ENCODE peak calls at places on chromosome 3, in four cellular contexts. One of them, this sample, is unnamed.

GRCh38 chr3:77039606-77040553 is at the start of gene ROBO2:
- DNase-seq in progenitor cell of endocrine pancreas: peak
- DNase-seq in fibroblast of villous mesenchyme: peak
- DNase-seq in HFFc6: no peak
- DNase-seq in this sample: peak

GRCh38 chr3:42544492-42545283 is 37.1 kb downstream of the SEC22C start:
- DNase-seq in progenitor cell of endocrine pancreas: no peak
- DNase-seq in fibroblast of villous mesenchyme: no peak
- DNase-seq in HFFc6: no peak
- DNase-seq in this sample: no peak

GRCh38 chr3:38002291-38002876 is 11.8 kb downstream of the VILL start:
- DNase-seq in progenitor cell of endocrine pancreas: no peak
- DNase-seq in fibroblast of villous mesenchyme: no peak
- DNase-seq in HFFc6: no peak
- DNase-seq in this sample: peak

GRCh38 chr3:188788621-188789081 is 383.1 kb upstream of the TPRG1 start:
- DNase-seq in progenitor cell of endocrine pancreas: no peak
- DNase-seq in fibroblast of villous mesenchyme: peak
- DNase-seq in HFFc6: peak
- DNase-seq in this sample: no peak

GRCh38 chr3:29488922-29489321 is 208.1 kb downstream of the RBMS3 start:
- DNase-seq in progenitor cell of endocrine pancreas: no peak
- DNase-seq in fibroblast of villous mesenchyme: no peak
- DNase-seq in HFFc6: no peak
- DNase-seq in this sample: no peak

GRCh38 chr3:195150194-195151118 is 120.5 kb downstream of the XXYLT1 start:
- DNase-seq in progenitor cell of endocrine pancreas: no peak
- DNase-seq in fibroblast of villous mesenchyme: peak
- DNase-seq in HFFc6: no peak
- DNase-seq in this sample: no peak

GRCh38 chr3:31966978-31967592 is 14.0 kb downstream of the OSBPL10 start:
- DNase-seq in progenitor cell of endocrine pancreas: no peak
- DNase-seq in fibroblast of villous mesenchyme: no peak
- DNase-seq in HFFc6: no peak
- DNase-seq in this sample: no peak

GRCh38 chr3:75727985-75728384 is 57.4 kb downstream of the ZNF717 start:
- DNase-seq in progenitor cell of endocrine pancreas: no peak
- DNase-seq in fibroblast of villous mesenchyme: no peak
- DNase-seq in HFFc6: no peak
- DNase-seq in this sample: no peak

GRCh38 chr3:14548321-14548729 is 8.2 kb upstream of the GRIP2 start:
- DNase-seq in progenitor cell of endocrine pancreas: peak
- DNase-seq in fibroblast of villous mesenchyme: peak
- DNase-seq in HFFc6: peak
- DNase-seq in this sample: no peak

GRCh38 chr3:191783039-191783438 is 322.1 kb downstream of the PYDC2 start:
- DNase-seq in progenitor cell of endocrine pancreas: no peak
- DNase-seq in fibroblast of villous mesenchyme: no peak
- DNase-seq in HFFc6: no peak
- DNase-seq in this sample: no peak

GRCh38 chr3:65279225-65279624 is 591.4 kb upstream of the ADAMTS9 start:
- DNase-seq in progenitor cell of endocrine pancreas: no peak
- DNase-seq in fibroblast of villous mesenchyme: no peak
- DNase-seq in HFFc6: no peak
- DNase-seq in this sample: no peak

GRCh38 chr3:190265126-190265525 is 57.1 kb downstream of the CLDN1 start:
- DNase-seq in progenitor cell of endocrine pancreas: no peak
- DNase-seq in fibroblast of villous mesenchyme: no peak
- DNase-seq in HFFc6: peak
- DNase-seq in this sample: no peak

GRCh38 chr3:63325386-63325785 is 47.3 kb downstream of the SYNPR start:
- DNase-seq in progenitor cell of endocrine pancreas: no peak
- DNase-seq in fibroblast of villous mesenchyme: no peak
- DNase-seq in HFFc6: no peak
- DNase-seq in this sample: no peak

DNA sequence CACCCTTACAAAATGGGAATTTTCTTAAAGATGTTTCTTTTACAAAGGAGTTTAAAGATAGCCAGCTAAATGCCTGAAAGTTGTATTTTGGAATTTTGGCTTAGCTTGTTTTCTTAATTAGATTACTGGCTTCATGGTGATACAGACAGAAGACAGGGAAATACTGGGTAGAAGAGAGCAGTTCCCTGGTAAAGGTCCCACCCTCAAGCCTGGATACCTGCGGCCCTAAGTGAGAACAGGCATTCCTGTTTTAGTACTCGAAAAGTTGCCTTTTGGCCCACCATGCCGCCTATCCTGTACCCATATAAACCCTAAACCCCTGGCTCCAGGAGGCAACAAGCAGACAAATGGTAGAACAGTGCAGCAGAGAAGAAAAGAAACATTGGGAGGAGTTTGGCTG is 29.4 kb downstream of the SETMAR start:
- DNase-seq in progenitor cell of endocrine pancreas: no peak
- DNase-seq in fibroblast of villous mesenchyme: no peak
- DNase-seq in HFFc6: no peak
- DNase-seq in this sample: no peak
- TF ChIP-seq CTCF in progenitor cell of endocrine pancreas: no peak
- TF ChIP-seq CTCF in fibroblast of villous mesenchyme: no peak
- TF ChIP-seq CTCF in HFFc6: no peak
- TF ChIP-seq CTCF in this sample: no peak

GRCh38 chr3:107810195-107811071 is 280.4 kb downstream of the CD47 start:
- DNase-seq in progenitor cell of endocrine pancreas: no peak
- DNase-seq in fibroblast of villous mesenchyme: no peak
- DNase-seq in HFFc6: no peak
- DNase-seq in this sample: no peak
- TF ChIP-seq CTCF in progenitor cell of endocrine pancreas: no peak
- TF ChIP-seq CTCF in fibroblast of villous mesenchyme: no peak
- TF ChIP-seq CTCF in HFFc6: no peak
- TF ChIP-seq CTCF in this sample: no peak

GRCh38 chr3:51958603-51959521 is 3.7 kb downstream of the GPR62 start:
- DNase-seq in progenitor cell of endocrine pancreas: no peak
- DNase-seq in fibroblast of villous mesenchyme: no peak
- DNase-seq in HFFc6: no peak
- DNase-seq in this sample: peak
- TF ChIP-seq CTCF in progenitor cell of endocrine pancreas: no peak
- TF ChIP-seq CTCF in fibroblast of villous mesenchyme: no peak
- TF ChIP-seq CTCF in HFFc6: no peak
- TF ChIP-seq CTCF in this sample: no peak

DNA sequence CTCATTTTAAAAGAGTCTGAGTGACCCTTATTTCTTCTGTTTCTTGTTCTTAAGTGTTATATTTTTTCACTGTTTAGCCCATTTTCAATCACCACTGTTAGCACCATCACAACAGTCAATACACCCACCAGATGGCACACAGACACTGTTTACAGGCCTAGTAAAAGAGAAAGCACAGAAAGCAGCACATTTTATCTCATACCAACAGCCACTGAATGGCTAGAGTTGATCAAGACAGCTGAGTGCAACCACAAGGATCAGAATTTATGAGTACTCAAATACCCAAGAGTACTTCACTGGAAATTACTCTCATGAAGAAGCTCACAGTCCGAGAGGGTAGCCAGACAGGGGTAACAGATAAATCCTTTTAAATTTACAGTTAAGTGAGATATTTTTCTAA is 127.0 kb downstream of the TFDP2 start:
- DNase-seq in progenitor cell of endocrine pancreas: no peak
- DNase-seq in fibroblast of villous mesenchyme: peak
- DNase-seq in HFFc6: peak
- DNase-seq in this sample: no peak
- TF ChIP-seq CTCF in progenitor cell of endocrine pancreas: peak
- TF ChIP-seq CTCF in fibroblast of villous mesenchyme: peak
- TF ChIP-seq CTCF in HFFc6: peak
- TF ChIP-seq CTCF in this sample: peak

DNA sequence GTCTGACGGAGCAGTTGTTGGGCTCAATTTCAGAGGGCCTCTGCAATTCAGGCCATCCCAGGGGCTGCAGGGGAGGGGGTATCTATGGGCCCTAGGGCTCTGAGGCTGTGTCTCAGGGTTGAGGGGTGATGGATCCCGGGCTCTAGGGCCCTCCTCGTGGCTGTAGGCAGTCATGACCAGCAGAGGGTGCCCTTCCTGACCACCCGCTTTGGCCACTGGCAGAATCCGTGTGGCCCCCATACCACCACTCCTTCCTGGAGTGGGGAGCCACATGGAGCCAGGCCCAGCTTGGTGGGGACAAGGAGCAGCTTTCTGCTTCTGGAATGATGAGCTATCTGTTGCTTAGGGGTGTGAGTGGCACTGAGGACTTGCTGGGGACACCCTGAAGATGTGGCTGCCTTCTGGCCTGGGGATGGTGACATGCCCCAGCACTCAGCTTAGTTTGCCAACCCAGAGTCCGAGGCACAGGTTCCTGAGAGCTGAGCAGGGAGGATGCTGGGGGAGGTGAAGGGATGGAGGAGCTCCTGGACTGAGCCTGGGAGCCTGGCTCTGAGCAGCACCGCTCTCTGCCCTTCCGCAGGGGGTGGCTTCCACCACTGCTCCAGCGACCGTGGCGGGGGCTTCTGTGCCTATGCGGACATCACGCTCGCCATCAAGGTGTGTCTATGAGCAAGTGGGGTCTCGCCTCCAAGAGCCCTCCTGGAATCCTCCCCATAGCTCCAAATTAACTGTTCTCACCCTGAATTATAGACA is 20.2 kb downstream of the HDAC11 start:
- DNase-seq in progenitor cell of endocrine pancreas: no peak
- DNase-seq in fibroblast of villous mesenchyme: no peak
- DNase-seq in HFFc6: no peak
- DNase-seq in this sample: peak
- TF ChIP-seq CTCF in progenitor cell of endocrine pancreas: peak
- TF ChIP-seq CTCF in fibroblast of villous mesenchyme: peak
- TF ChIP-seq CTCF in HFFc6: peak
- TF ChIP-seq CTCF in this sample: peak

GRCh38 chr3:113764698-113765097 is 17.9 kb downstream of the ATP6V1A start:
- DNase-seq in progenitor cell of endocrine pancreas: no peak
- DNase-seq in fibroblast of villous mesenchyme: no peak
- DNase-seq in HFFc6: no peak
- DNase-seq in this sample: no peak

GRCh38 chr3:113771993-113772392 is 25.2 kb downstream of the ATP6V1A start:
- DNase-seq in progenitor cell of endocrine pancreas: no peak
- DNase-seq in fibroblast of villous mesenchyme: no peak
- DNase-seq in HFFc6: no peak
- DNase-seq in this sample: no peak

GRCh38 chr3:113773381-113773780 is 26.5 kb downstream of the ATP6V1A start:
- DNase-seq in progenitor cell of endocrine pancreas: no peak
- DNase-seq in fibroblast of villous mesenchyme: peak
- DNase-seq in HFFc6: peak
- DNase-seq in this sample: no peak

DNA sequence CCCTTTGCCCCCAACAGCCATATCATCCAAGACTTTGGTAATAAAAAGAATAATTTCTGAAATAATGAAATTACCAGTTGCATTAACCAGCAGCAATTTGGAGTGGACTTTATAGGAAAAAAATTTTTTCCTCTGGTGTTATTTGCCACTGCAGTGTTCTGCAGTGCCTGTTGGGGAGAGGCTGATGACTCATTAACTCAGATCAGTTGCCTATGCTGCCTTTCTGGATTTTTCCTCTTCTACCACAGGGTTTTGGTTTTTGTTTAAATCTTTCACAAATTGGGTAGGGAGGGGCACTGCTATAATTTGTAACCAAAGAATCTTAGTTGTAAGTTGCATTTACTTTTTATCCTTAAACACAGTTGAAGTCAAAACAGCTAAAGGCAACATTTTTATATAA is 22.7 kb downstream of the ATP6V1A start:
- DNase-seq in progenitor cell of endocrine pancreas: no peak
- DNase-seq in fibroblast of villous mesenchyme: peak
- DNase-seq in HFFc6: peak
- DNase-seq in this sample: no peak
- TF ChIP-seq CTCF in progenitor cell of endocrine pancreas: no peak
- TF ChIP-seq CTCF in fibroblast of villous mesenchyme: no peak
- TF ChIP-seq CTCF in HFFc6: peak
- TF ChIP-seq CTCF in this sample: peak

DNA sequence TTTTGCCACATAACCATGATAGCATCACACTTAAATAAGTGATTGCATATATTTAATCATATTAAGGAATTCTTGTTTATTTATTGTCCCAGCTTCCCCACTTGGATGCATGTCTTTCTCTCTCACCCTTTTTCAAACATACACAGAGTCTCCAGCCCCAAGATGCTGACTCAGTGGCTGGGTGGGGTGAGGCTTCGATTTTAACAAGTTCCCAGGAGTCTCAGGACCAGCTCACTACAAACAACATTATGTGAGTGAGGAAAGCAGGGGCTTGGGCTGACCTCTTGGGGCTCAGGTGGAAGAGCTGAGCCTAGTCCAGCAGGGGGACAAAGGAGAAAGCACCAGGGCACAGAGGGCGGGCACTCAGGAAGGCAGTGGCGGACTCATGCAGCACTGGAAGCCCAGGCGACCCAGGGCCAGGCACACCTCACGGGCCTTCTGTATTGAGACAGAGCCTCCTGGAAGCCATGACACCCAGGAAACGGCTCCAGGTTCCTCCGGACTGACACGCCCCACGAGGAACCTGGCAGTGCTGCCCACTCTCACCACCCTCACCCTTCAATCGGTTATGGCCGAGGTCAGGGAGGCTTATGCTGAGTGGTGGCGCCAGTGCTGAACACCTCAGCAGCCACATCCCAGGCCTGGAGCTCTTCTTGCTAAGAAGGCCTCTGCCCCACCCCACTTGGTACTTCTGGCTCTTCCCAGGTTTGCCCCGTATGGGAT is 97.4 kb downstream of the LRIG1 start:
- DNase-seq in progenitor cell of endocrine pancreas: no peak
- DNase-seq in fibroblast of villous mesenchyme: peak
- DNase-seq in HFFc6: no peak
- DNase-seq in this sample: no peak
- TF ChIP-seq CTCF in progenitor cell of endocrine pancreas: no peak
- TF ChIP-seq CTCF in fibroblast of villous mesenchyme: no peak
- TF ChIP-seq CTCF in HFFc6: no peak
- TF ChIP-seq CTCF in this sample: no peak

DNA sequence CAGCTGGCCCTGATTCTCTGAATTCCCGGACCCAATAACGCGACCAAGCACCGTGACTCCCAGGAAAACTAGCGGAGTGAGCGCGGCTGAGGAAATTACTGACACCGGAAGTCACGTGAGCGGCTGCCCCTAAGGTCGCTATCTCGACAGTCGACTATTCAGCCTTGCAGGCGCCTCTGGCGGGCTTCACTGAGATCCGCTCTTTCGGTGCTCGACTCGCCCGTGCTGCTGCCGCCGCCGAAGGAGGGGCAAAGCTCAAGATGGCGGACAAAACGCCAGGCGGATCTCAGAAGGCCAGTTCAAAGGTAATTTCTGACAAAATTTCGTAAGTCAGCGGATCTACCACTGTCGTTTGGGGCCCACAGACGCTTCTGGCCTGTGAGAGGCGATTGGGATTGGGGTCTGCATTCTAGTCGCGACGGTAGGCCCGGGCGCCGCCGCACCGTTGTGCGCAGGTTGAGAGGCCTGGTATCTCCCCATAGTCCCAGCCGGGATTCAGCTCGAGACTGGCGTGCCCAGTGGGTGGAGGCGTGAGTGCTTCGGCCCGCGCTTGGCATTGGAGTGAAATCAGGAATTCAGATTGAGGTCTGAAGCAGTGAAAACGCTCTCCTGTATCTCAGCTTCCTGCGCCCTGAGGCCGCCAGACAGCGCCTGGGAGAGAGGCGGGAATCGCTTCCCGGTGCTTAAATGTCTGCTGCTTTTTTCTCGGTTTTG is at the start of gene U2SURP:
- DNase-seq in progenitor cell of endocrine pancreas: peak
- DNase-seq in fibroblast of villous mesenchyme: peak
- DNase-seq in HFFc6: peak
- DNase-seq in this sample: peak
- TF ChIP-seq CTCF in progenitor cell of endocrine pancreas: no peak
- TF ChIP-seq CTCF in fibroblast of villous mesenchyme: no peak
- TF ChIP-seq CTCF in HFFc6: no peak
- TF ChIP-seq CTCF in this sample: no peak